ENCODE peak calls at places on chromosomes 4 and X, in six cellular contexts. O is IMR-90, W is astrocyte of the spinal cord, R is fibroblast of mammary gland, Z is HFF-Myc, V is AG10803. P is an unnamed sample.

GRCh38 chr4:102867278-102868152 is 1.3 kb upstream of the CISD2 start:
- DNase-seq in W (no peak), O (no peak), R (no peak), Z (no peak), V (no peak), P (no peak)

GRCh38 chr4:113531572-113531971 is 230.0 kb downstream of the CAMK2D start:
- DNase-seq in R (no peak), Z (no peak), V (no peak), W (no peak), O (no peak), P (no peak)

GRCh38 chrX:93637591-93637990 is 35.8 kb downstream of the NAP1L3 start:
- DNase-seq in O (no peak), V (no peak), Z (no peak), W (no peak), R (no peak), P (no peak)

GRCh38 chrX:53048169-53049126 is at the start of gene GPR173:
- DNase-seq in W (peak; percentile 78), O (peak; percentile 66), R (peak; percentile 67), Z (peak; percentile 7), V (peak; percentile 74), P (peak; percentile 69)

GRCh38 chrX:9578083-9578779 is 113.4 kb downstream of the TBL1X start:
- DNase-seq in V (no peak), R (no peak), O (peak; percentile 7), Z (no peak), W (no peak), P (no peak)

GRCh38 chrX:2272337-2272736 is 228.4 kb downstream of the DHRSX start:
- DNase-seq in O (no peak), Z (no peak), R (no peak), W (no peak), V (no peak), P (no peak)

GRCh38 chrX:151004085-151004484 is 20.9 kb downstream of the HMGB3 start:
- DNase-seq in R (peak; percentile 10), V (peak; percentile 32), W (no peak), Z (no peak), O (peak; percentile 2), P (no peak)

GRCh38 chr4:25065901-25066610 is 35.3 kb upstream of the LGI2 start:
- DNase-seq in V (no peak), R (peak; percentile 81), W (no peak), O (no peak), Z (no peak), P (no peak)

GRCh38 chr4:56026596-56026995 is 77.9 kb downstream of the CEP135 start:
- DNase-seq in O (peak; percentile 53), R (peak; percentile 55), Z (no peak), V (no peak), W (peak; percentile 29), P (peak; percentile 25)

GRCh38 chr4:98446499-98447375 is 185.6 kb downstream of the RAP1GDS1 start:
- DNase-seq in Z (no peak), W (peak; percentile 92), O (peak; percentile 31), R (peak; percentile 82), V (peak; percentile 57), P (no peak)

GRCh38 chrX:70196961-70197805 is 19.9 kb downstream of the DGAT2L6 start:
- DNase-seq in R (peak; percentile 69), O (peak; percentile 40), V (peak; percentile 36), Z (no peak), W (peak; percentile 51), P (peak; percentile 67)
- TF ChIP-seq CTCF in R (peak; percentile 73), O (peak; percentile 55), V (peak; percentile 70), Z (peak; percentile 54), W (peak; percentile 69), P (peak; percentile 79)

GRCh38 chr4:76984127-76984526 is 34.6 kb downstream of the SEPTIN11 start:
- DNase-seq in Z (no peak), O (peak; percentile 69), W (peak; percentile 79), V (peak; percentile 74), R (peak; percentile 83), P (peak; percentile 73)

GRCh38 chr4:76981649-76982048 is 32.1 kb downstream of the SEPTIN11 start:
- DNase-seq in O (peak; percentile 68), W (no peak), V (no peak), Z (no peak), R (peak; percentile 51), P (peak; percentile 46)

GRCh38 chr4:76984788-76985211 is 35.2 kb downstream of the SEPTIN11 start:
- DNase-seq in Z (peak; percentile 97), W (peak; percentile 100), O (peak; percentile 100), V (peak; percentile 100), R (peak; percentile 100), P (peak; percentile 100)

GRCh38 chr4:76980280-76980679 is 30.7 kb downstream of the SEPTIN11 start:
- DNase-seq in R (no peak), V (no peak), O (no peak), Z (no peak), W (no peak), P (no peak)

GRCh38 chr4:76982638-76983579 is 33.4 kb downstream of the SEPTIN11 start:
- DNase-seq in Z (no peak), V (peak; percentile 63), W (no peak), O (peak; percentile 54), R (peak; percentile 67), P (peak; percentile 73)
- TF ChIP-seq CTCF in Z (peak; percentile 20), V (peak; percentile 31), W (peak; percentile 21), O (peak; percentile 18), R (peak; percentile 19), P (peak; percentile 35)

GRCh38 chrX:153922932-153923857 is 2.9 kb downstream of the ARHGAP4 start:
- DNase-seq in W (peak; percentile 45), O (peak; percentile 58), V (peak; percentile 46), Z (no peak), R (peak; percentile 66), P (peak; percentile 67)
- TF ChIP-seq CTCF in W (peak; percentile 69), O (peak; percentile 50), V (peak; percentile 61), Z (peak; percentile 43), R (peak; percentile 60), P (peak; percentile 76)

GRCh38 chrX:10893976-10894375 is 217.2 kb upstream of the HCCS start:
- DNase-seq in W (no peak), O (no peak), Z (no peak), R (peak; percentile 27), V (no peak), P (no peak)
- TF ChIP-seq CTCF in W (no peak), O (no peak), Z (no peak), R (no peak), V (no peak), P (no peak)

GRCh38 chrX:125205918-125206665 is 113.6 kb upstream of the TEX13C start:
- DNase-seq in Z (no peak), W (peak; percentile 3), V (no peak), O (no peak), R (no peak), P (no peak)

GRCh38 chrX:125203379-125203736 is 116.3 kb upstream of the TEX13C start:
- DNase-seq in V (no peak), R (no peak), O (no peak), W (no peak), Z (no peak), P (no peak)

GRCh38 chrX:125203737-125204578 is 115.7 kb upstream of the TEX13C start:
- DNase-seq in Z (no peak), O (no peak), V (peak; percentile 0), W (peak; percentile 31), R (no peak), P (no peak)

GRCh38 chrX:125202486-125203378 is 116.9 kb upstream of the TEX13C start:
- DNase-seq in R (no peak), V (no peak), Z (no peak), O (no peak), W (no peak), P (no peak)

DNA sequence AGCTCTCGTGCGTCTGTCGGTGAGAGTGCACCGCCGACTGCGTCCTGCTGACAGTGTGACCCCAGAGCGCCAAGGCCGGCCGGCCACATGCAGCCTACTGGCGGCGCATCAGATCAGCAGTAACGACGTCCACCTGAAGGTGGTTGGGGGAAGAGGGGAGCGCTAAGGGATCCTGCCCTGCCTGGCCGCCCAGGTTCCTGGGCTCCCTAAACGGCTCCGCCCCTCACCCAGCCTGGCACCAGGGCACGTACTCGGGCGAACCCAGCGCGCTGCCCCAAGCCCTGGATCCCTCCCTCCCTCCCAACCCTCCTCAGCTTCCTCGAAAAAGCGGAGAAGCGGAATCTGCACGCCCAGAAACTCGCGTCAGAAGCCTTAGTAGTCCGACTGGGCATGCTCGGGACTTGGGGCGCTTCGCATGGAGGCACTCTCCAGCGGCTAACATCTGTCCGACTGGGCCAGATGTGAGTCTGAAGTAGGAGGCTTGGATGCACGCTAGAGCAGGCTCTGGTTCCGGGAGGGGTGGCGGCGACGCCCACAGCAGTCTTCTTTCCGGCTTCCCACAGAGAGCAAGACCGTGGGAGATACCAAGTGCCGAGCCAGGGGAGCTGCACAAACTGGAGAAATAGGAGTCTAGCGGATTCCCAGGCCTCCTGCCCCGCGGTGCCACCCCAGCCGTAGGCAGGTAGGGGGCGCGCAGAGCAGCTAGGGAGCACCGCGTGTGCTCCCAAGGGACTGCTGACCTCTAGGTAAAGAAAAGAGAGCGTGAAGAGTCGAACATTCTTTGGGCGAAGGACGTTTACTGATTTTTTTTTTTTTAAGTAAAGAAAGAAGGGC is 114.4 kb upstream of the TEX13C start:
- DNase-seq in R (peak; percentile 4), O (no peak), V (peak; percentile 6), Z (no peak), W (peak; percentile 45), P (no peak)
- TF ChIP-seq CTCF in R (no peak), O (no peak), V (no peak), Z (no peak), W (peak; percentile 10), P (no peak)

GRCh38 chrX:100687128-100687527 is 43.1 kb downstream of the SRPX2 start:
- DNase-seq in W (no peak), Z (no peak), R (no peak), O (no peak), V (no peak), P (no peak)
- TF ChIP-seq CTCF in W (no peak), Z (no peak), R (no peak), O (no peak), V (no peak), P (no peak)

GRCh38 chr4:146521543-146522097 is at the start of gene SLC10A7:
- DNase-seq in V (peak; percentile 60), O (peak; percentile 71), W (peak; percentile 76), Z (no peak), R (peak; percentile 68), P (peak; percentile 68)
- TF ChIP-seq CTCF in V (no peak), O (no peak), W (no peak), Z (no peak), R (no peak), P (no peak)

DNA sequence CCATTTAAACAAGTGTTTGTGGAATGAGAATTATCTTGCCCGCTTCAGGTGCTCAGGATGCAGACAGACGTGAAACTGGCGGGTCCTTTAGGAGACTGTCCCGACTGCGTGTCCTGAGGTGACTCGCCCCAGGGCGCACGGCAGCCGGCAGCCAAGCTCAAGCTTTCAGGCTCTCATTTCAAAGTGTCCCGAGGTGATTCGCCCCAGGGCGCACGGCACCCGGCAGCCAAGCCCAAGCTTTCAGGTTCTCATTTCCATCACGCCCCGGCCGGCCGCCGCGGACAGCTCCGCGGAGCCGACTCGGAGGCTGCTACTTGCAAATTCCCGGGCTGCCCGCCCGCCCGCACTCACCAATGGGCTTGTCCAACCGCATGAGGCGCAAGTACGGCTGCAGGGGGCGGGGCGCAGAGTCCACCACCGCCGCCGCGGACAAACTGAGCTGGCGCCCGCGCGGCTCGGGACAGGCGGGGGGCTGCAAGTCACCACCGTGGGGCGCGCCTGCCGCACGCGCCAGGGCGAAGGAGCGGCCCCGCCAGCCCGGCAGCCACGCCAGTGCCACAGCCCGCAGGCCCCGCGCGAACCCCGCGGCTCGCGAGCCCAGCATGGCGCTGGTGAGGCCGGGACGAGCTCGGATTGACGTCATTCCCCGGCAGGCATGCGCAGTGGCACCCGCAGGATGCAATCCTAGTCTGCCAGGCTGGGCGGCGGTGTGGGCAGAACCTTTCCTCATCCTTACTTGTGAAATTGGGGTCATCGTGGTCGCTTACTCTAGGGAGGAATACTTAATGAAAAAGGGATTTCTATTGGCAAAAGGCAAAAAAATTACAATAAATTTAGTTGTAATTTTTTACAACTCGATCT is at the start of gene COQ2:
- DNase-seq in O (peak; percentile 92), R (peak; percentile 93), Z (peak; percentile 76), W (peak; percentile 96), V (peak; percentile 95), P (peak; percentile 94)
- TF ChIP-seq CTCF in O (peak; percentile 11), R (no peak), Z (no peak), W (no peak), V (peak; percentile 16), P (peak; percentile 20)

P was measured in fibroblast of the aortic adventitia.